ENCODE peak calls at places on chromosomes 11 and 22, in five cellular contexts. N, F, K, T and I are unnamed samples.

GRCh38 chr11:65962136-65962564 is 616 bp downstream of the SART1 start:
- DNase-seq in F (no peak), T (no peak), K (no peak), N (no peak), I (no peak)

GRCh38 chr11:13289081-13289480 is 11.5 kb downstream of the BMAL1 start:
- DNase-seq in F (no peak), N (peak; percentile 25), K (no peak), T (peak; percentile 34), I (no peak)

GRCh38 chr11:126421243-126421642 is 65.8 kb downstream of the ST3GAL4 start:
- DNase-seq in T (no peak), N (no peak), F (no peak), K (no peak), I (no peak)

GRCh38 chr11:40337118-40337517 is 1122.3 kb downstream of the LRRC4C start:
- DNase-seq in K (no peak), T (peak; percentile 5), F (no peak), N (no peak), I (no peak)

GRCh38 chr11:118060081-118060661 is 16.7 kb upstream of the TMPRSS4 start:
- DNase-seq in N (no peak), T (no peak), K (no peak), F (no peak), I (no peak)

GRCh38 chr22:18048041-18048440 is 23.7 kb upstream of the MICAL3 start:
- DNase-seq in N (no peak), K (no peak), T (no peak), F (no peak), I (no peak)

GRCh38 chr11:18986744-18987143 is 47.5 kb upstream of the MRGPRX1 start:
- DNase-seq in N (no peak), K (no peak), F (no peak), T (no peak), I (no peak)

GRCh38 chr11:269146-269890 is 8.9 kb upstream of the NLRP6 start:
- DNase-seq in K (no peak), F (no peak), T (peak; percentile 24), N (no peak), I (peak; percentile 74)

GRCh38 chr11:128437137-128437536 is 150.2 kb downstream of the ETS1 start:
- DNase-seq in N (no peak), K (peak; percentile 34), F (no peak), T (peak; percentile 52), I (no peak)

GRCh38 chr11:129728571-129728970 is 87.1 kb upstream of the TMEM45B start:
- DNase-seq in F (no peak), T (no peak), N (peak; percentile 45), K (no peak), I (no peak)

GRCh38 chr11:12457030-12457600 is 79.7 kb downstream of the PARVA start:
- DNase-seq in F (no peak), K (peak; percentile 59), N (no peak), T (peak; percentile 64), I (no peak)

DNA sequence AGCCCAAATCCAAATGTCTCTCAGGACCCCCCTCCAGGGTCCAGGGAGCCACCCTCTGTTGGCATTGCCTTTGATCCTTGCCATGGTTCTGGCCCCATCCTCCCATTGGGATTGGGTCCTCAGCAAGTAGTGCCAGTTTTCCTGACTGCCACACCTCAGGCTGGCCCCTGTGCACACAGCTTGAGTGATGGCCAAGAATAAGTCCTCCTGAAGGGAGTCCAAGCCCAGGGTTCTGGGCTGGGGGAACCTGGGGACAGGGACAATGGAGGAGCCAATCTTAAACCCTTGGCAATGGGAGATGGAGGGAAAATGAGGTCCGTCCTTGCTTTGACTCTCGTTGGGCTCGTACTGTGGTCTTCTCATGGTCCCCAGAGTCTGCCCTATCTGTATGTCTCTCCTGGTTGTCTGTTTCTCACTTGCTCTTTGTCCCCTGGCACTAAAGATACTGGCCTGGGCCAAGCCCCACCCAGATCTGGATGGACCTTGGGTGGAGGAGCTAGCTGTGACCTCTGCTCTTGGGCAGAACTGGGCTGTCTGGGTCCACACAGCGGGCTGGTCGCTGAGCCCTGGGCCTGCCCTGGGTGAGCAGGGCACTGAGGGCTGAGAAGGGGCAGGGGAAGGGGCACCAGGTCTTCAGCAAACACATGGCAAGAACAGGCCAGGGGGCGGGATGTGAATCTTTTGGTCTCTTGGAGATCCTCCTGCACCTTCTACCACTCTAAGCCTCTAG is 2.9 kb downstream of the SOX10 start:
- DNase-seq in K (no peak), F (no peak), N (no peak), T (no peak), I (no peak)
- TF ChIP-seq CTCF in K (no peak), F (no peak), N (no peak), T (no peak), I (no peak)

GRCh38 chr11:107858217-107859070 is at the start of gene SLC35F2:
- DNase-seq in N (peak; percentile 76), F (peak; percentile 71), T (peak; percentile 61), K (peak; percentile 52), I (peak; percentile 90)
- TF ChIP-seq CTCF in N (no peak), F (no peak), T (no peak), K (no peak), I (peak; percentile 3)

GRCh38 chr11:98862169-98862568 is 158.6 kb upstream of the CNTN5 start:
- DNase-seq in K (no peak), F (no peak), N (no peak), T (no peak), I (no peak)
- TF ChIP-seq CTCF in K (no peak), F (no peak), N (no peak), T (no peak), I (no peak)

GRCh38 chr11:2423157-2424025 is 20.9 kb downstream of the TRPM5 start:
- DNase-seq in N (no peak), T (no peak), K (no peak), F (no peak), I (no peak)
- TF ChIP-seq CTCF in N (no peak), T (no peak), K (no peak), F (no peak), I (no peak)

GRCh38 chr11:24046731-24047130 is 450.1 kb upstream of the LUZP2 start:
- DNase-seq in K (no peak), T (peak; percentile 22), N (no peak), F (no peak), I (no peak)

DNA sequence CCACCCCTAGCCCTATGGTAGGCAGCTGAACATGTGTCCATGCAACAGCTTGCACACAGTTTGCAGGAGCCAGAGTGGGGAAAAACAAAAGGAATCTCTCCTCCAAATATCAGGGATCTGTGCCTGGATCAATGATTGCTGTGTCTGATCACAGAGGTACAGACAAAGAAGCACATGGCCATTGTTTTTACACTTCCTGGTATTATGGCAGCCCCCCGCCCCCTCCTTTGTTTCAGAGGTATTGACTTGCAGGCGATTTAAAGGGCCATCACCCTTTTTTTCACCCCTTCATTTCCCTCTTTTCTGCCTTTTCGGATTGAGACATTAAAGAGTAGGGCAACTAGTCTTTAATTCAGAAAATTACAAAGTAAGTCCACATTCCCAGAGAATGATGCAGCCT is 453.0 kb upstream of the LUZP2 start:
- DNase-seq in K (no peak), T (no peak), F (no peak), N (no peak), I (no peak)
- TF ChIP-seq CTCF in K (no peak), T (no peak), F (no peak), N (no peak), I (no peak)

GRCh38 chr11:77473801-77474508 is at the start of gene PAK1:
- DNase-seq in T (peak; percentile 78), N (peak; percentile 92), F (peak; percentile 92), K (peak; percentile 74), I (peak; percentile 92)
- TF ChIP-seq CTCF in T (peak; percentile 8), N (no peak), F (peak; percentile 33), K (peak; percentile 17), I (peak; percentile 34)

DNA sequence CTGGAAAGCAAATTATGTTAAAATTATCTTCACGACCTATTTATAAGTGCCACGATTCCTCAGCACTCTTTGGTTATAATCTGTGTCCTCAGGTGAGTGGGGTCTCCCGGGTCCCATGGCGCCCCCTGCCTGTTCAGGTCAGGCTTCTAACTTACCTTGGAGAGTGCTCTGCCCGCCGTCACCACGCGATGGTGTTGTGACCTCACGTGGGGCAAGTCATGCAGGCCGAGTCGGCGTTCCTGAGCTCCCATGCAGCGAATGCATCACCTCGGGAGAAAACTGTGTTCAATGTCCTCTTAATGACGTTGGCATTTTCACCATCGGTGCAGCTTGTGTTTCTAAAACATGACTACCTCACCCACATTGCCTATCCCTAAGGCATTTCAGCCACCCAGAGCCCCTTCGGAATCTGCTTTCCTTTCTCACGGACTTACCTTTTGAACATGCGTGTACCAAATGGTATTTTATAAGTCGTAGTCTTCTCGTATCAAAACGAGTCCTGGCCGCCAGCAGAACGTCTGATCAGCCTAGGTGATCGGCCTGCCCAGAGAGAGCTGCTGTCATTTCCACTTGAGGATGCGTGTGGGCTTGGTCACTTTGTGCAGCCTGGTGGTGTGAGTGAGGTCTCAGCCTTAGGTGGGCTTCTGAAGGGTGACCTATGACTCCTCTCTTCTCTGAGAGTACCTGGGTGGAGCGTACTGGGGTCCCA is 64.8 kb downstream of the TBC1D22A start:
- DNase-seq in N (no peak), K (no peak), T (no peak), F (no peak), I (no peak)
- TF ChIP-seq CTCF in N (peak; percentile 28), K (no peak), T (no peak), F (peak; percentile 37), I (no peak)

GRCh38 chr11:71117311-71117710 is 135.1 kb downstream of the SHANK2 start:
- DNase-seq in N (no peak), T (no peak), K (no peak), F (no peak), I (no peak)

GRCh38 chr11:71119656-71120269 is 132.6 kb downstream of the SHANK2 start:
- DNase-seq in F (no peak), T (no peak), N (no peak), K (no peak), I (no peak)

GRCh38 chr11:71118671-71119250 is 133.6 kb downstream of the SHANK2 start:
- DNase-seq in N (no peak), T (no peak), K (no peak), F (no peak), I (no peak)

GRCh38 chr11:71124127-71124526 is 128.2 kb downstream of the SHANK2 start:
- DNase-seq in K (no peak), F (no peak), T (no peak), N (no peak), I (no peak)

GRCh38 chr11:71120346-71120963 is 131.9 kb downstream of the SHANK2 start:
- DNase-seq in F (no peak), K (no peak), N (peak; percentile 62), T (no peak), I (no peak)
- TF ChIP-seq CTCF in F (peak; percentile 57), K (no peak), N (peak; percentile 40), T (no peak), I (no peak)

DNA sequence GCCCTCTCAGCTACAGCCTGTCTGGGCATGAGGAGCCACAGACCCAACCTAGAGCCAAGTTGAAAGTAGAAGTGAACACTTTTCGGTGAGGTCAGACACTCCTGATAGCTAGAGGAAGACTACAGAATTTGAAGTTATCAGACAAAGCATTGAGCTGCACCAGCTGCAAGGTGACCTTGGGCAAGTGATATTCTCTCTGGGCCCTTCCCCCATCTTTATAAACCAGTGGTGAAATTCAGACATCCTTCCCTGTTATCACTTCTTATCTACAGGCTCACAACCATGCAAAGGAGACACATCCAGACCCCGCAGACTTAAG is 8.0 kb upstream of the PMM1 start:
- DNase-seq in T (no peak), F (no peak), N (no peak), K (no peak), I (no peak)
- TF ChIP-seq CTCF in T (no peak), F (no peak), N (no peak), K (no peak), I (no peak)